ENCODE peak calls at places on chromosomes 1 and 21, in four cellular contexts. X is uterus, A is PC-9, F is PC-3. M is an unnamed sample. For H3K9me3 and H3K4me1, the result is how much of the 10 kb centered on the place peaks cover.

GRCh38 chr1:87683557-87683956 is 354.9 kb downstream of the LMO4 start:
- DNase-seq in X (no peak), A (no peak), F (no peak), M (no peak)

GRCh38 chr1:114353233-114353632 is 157.8 kb downstream of the TRIM33 start:
- DNase-seq in X (peak), A (peak), F (peak), M (peak)

GRCh38 chr21:33984021-33984481 is 68.4 kb upstream of the ATP5PO start:
- DNase-seq in X (no peak), A (no peak), F (no peak), M (no peak)

GRCh38 chr1:18012686-18013085 is 94.9 kb upstream of the IGSF21 start:
- DNase-seq in X (no peak), A (no peak), F (no peak), M (no peak)

GRCh38 chr1:192003295-192004083 is 154.8 kb upstream of the RGS18 start:
- DNase-seq in X (no peak), A (no peak), F (no peak), M (no peak)

GRCh38 chr1:24351918-24352637 is 32.9 kb downstream of the GRHL3 start:
- DNase-seq in X (no peak), A (no peak), F (peak), M (no peak)

GRCh38 chr1:26999440-26999987 is 6.0 kb downstream of the TRNP1 start:
- DNase-seq in X (peak), A (peak), F (peak), M (peak)

GRCh38 chr21:38306833-38307232 is 50.0 kb downstream of the KCNJ15 start:
- DNase-seq in X (no peak), A (no peak), F (no peak), M (no peak)

GRCh38 chr1:109788695-109789521 is 25.2 kb upstream of the EPS8L3 start:
- DNase-seq in X (peak), A (peak), F (peak), M (no peak)

GRCh38 chr1:220827445-220828210 is 40.9 kb downstream of the MTARC1 start:
- DNase-seq in X (no peak), A (no peak), F (no peak), M (no peak)

GRCh38 chr1:155598842-155599331 is 11.1 kb upstream of the MSTO1 start:
- DNase-seq in X (no peak), A (no peak), F (no peak), M (no peak)

GRCh38 chr21:26883768-26884167 is 38.6 kb upstream of the ADAMTS1 start:
- DNase-seq in X (no peak), A (no peak), F (no peak), M (no peak)
- H3K9me3 ChIP-seq in X (under half), A (under half), F (under half), M (under half)

DNA sequence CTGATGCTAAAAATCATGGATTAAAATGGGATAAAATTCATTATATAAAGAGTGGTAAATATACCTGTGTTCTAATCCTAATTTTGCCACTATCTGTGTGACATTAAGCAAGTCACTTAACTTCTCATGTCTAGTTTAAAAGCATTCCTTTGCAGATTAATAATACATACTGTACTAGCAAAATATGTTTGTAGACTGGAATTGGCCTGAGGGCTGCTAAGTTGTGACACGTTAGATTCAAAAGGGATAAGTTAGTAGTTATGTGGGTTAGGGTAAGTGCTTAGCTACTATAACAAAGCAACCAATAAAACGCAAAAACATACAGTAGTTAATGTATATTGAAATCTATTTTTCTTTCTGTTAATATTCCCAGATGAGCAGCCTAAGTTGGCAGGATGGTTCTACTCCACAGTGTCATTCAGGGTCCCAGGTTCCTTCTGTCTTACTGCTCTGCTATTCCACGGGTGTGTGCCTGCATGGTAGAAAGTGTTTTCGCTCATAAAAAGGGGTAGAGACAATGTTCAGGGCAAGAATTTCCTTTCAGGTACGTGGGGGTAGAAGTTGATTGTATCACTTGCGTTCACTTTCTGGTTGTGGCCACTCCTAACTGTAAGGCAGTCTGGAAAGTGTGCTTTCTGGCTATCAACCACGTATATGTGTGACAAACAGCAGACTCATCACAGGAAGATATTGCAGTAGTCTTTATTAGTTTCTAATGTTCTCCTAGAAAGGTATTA is 239.8 kb downstream of the NFIA start:
- DNase-seq in X (no peak), A (no peak), F (peak), M (no peak)
- H3K27ac ChIP-seq in X (no peak), A (peak), F (peak), M (no peak)

GRCh38 chr1:198183605-198184004 is 26.8 kb downstream of the NEK7 start:
- DNase-seq in X (no peak), A (no peak), F (no peak), M (no peak)
- H3K4me1 ChIP-seq in X (under half), A (under half), F (under half), M (under half)

GRCh38 chr1:2832506-2833453 is 31.3 kb upstream of the TTC34 start:
- DNase-seq in X (no peak), A (no peak), F (no peak), M (no peak)

GRCh38 chr1:2834741-2835564 is 33.5 kb upstream of the TTC34 start:
- DNase-seq in X (no peak), A (no peak), F (no peak), M (no peak)

GRCh38 chr1:2834146-2834475 is 32.6 kb upstream of the TTC34 start:
- DNase-seq in X (no peak), A (no peak), F (no peak), M (no peak)

GRCh38 chr1:2831596-2832212 is 30.2 kb upstream of the TTC34 start:
- DNase-seq in X (no peak), A (no peak), F (no peak), M (no peak)

DNA sequence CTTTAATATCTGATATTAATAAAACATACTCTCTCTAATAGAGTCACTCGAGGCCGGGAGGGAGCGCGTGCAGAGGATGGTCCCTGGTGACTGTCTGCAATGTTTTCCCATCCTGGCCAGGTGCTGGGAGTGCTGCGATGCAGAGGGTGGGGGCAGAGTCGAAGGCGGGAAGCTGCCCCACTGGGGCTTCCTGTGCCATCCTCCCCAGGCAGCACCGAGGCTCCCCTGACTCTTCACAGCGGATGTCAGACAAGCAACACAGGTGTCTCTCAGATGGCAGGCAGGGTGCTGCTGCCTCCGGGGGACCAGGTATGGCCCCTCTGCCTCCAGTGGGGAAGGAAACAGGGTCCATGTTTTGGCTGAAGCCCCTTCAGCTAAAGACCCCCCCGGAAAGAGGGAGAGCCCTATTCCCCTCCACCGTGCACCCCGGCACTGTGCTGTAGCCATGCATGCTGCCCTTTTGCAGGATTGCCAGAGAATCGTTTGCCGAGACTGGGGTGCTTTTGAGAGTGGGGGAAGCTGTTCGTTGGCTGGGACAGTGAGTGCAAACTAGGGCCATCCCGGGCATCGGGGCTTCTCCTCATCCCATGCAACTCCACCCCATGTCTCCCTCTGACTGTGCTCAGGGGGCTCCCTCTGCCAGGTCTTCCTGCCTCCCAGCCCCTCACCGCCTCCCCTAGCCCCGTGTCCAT is 32.1 kb upstream of the TTC34 start:
- DNase-seq in X (no peak), A (no peak), F (no peak), M (no peak)
- H3K9me3 ChIP-seq in X (under half), A (under half), F (under half), M (under half)

GRCh38 chr1:222334026-222334680 is 213.8 kb downstream of the HHIPL2 start:
- DNase-seq in X (no peak), A (no peak), F (peak), M (no peak)
- H3K27ac ChIP-seq in X (no peak), A (no peak), F (no peak), M (no peak)

GRCh38 chr1:234864116-234864515 is 254.1 kb upstream of the IRF2BP2 start:
- DNase-seq in X (peak), A (no peak), F (no peak), M (no peak)
- H3K4me1 ChIP-seq in X (under half), A (half or more), F (under half), M (under half)

DNA sequence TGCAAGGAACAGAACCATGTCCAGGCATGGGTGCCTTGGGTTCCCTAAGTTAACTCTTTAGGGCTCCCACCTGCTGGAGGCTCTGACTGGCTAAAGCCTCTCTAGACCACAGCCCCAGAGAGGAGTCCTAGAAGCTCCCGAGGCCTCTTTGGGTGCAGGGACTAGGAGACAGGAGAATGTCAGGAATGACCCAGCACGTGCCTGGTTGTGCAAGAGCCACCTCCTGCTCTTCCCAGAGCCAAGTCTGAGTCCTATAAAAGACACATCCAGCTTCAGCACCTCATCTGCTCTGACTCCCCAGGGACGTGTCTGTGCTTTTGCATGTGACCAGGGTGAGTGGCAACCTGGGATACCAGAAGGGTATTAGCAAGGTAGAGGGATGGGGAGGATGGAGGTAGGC is at the start of gene LCE2D:
- DNase-seq in X (no peak), A (no peak), F (no peak), M (no peak)
- H3K9me3 ChIP-seq in X (under half), A (under half), F (under half), M (under half)

M was measured in heart right ventricle.